ENCODE peak calls at places on chromosomes 7 and 10, in six cellular contexts. U is GM12891, E is K562, Y is H1, H is HepG2, O is GM12878. B is an unnamed sample.

GRCh38 chr10:132253092-132253687 is 54.6 kb downstream of the STK32C start:
- DNase-seq in U (no peak), E (no peak), Y (no peak), H (no peak), O (no peak), B (no peak)

GRCh38 chr10:80477813-80478212 is 23.7 kb downstream of the TSPAN14 start:
- DNase-seq in U (no peak), E (peak), Y (no peak), H (no peak), O (no peak), B (no peak)

GRCh38 chr10:70615784-70616511 is 13.4 kb upstream of the PRF1 start:
- DNase-seq in U (no peak), E (no peak), Y (no peak), H (no peak), O (no peak), B (no peak)

GRCh38 chr7:20269726-20270125 is 52.5 kb upstream of the MACC1 start:
- DNase-seq in U (no peak), E (no peak), Y (no peak), H (no peak), O (no peak), B (no peak)

GRCh38 chr10:116312091-116312490 is 12.2 kb upstream of the CCDC172 start:
- DNase-seq in U (no peak), E (no peak), Y (no peak), H (no peak), O (no peak), B (no peak)

GRCh38 chr7:725223-726005 is 1.1 kb upstream of the DNAAF5 start:
- DNase-seq in U (no peak), E (peak), Y (no peak), H (no peak), O (no peak), B (no peak)

GRCh38 chr7:141045842-141046630 is 27.8 kb upstream of the TMEM178B start:
- DNase-seq in U (no peak), E (no peak), Y (no peak), H (no peak), O (no peak), B (no peak)

GRCh38 chr7:79876769-79877362 is 257.8 kb upstream of the GNAI1 start:
- DNase-seq in U (no peak), E (no peak), Y (no peak), H (no peak), O (no peak), B (no peak)

GRCh38 chr10:113492181-113492580 is 60.7 kb upstream of the HABP2 start:
- DNase-seq in U (no peak), E (no peak), Y (no peak), H (no peak), O (no peak), B (no peak)

GRCh38 chr7:158912406-158912805 is 56.0 kb downstream of the DYNC2I1 start:
- DNase-seq in U (no peak), E (no peak), Y (no peak), H (no peak), O (no peak), B (no peak)

GRCh38 chr7:114334992-114335391 is 79.6 kb upstream of the FOXP2 start:
- DNase-seq in U (no peak), E (no peak), Y (no peak), H (no peak), O (no peak), B (no peak)

DNA sequence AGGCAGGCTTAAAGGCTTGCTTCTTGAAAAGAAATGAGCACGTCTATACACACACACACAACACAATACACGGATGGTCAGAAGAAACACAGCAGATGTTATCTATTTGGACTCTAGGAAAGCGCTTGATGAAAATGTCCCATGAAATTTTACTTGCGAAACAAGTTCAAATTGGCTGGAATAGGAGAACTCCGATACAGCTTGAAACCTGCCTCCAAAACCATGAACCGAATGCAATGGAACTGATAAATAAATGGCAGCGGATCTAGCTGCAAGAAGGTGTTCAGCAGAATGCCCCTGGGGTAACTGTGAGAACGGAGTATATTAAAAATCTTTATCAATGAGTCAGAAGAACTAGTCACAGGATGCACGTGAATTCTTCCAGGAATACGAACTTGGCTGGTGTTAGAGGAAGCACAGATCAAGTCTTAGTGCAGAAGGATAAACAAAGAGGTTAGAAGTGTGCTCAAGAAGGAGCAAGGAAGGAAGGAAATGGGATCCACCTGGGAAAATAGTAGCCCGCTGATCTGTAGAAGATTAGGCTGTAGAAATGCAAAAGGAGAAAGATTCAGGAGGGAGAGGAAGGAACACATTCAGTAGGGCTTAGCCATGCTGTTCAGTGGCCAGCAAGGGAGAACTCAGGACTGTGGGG is 142.0 kb upstream of the PRKCQ start:
- DNase-seq in U (no peak), E (no peak), Y (no peak), H (no peak), O (no peak), B (no peak)
- TF ChIP-seq POLR2A in U (no peak), E (no peak), Y (no peak), H (no peak), O (no peak), B (no peak)

GRCh38 chr7:88310950-88311674 is 4.4 kb upstream of the STEAP4 start:
- DNase-seq in U (no peak), E (peak), Y (no peak), H (no peak), O (no peak), B (no peak)

GRCh38 chr7:88314092-88314491 is 7.4 kb upstream of the STEAP4 start:
- DNase-seq in U (no peak), E (no peak), Y (no peak), H (no peak), O (no peak), B (no peak)

GRCh38 chr7:88311675-88312036 is 5.0 kb upstream of the STEAP4 start:
- DNase-seq in U (no peak), E (no peak), Y (no peak), H (no peak), O (no peak), B (no peak)

GRCh38 chr7:88309845-88310244 is 3.2 kb upstream of the STEAP4 start:
- DNase-seq in U (no peak), E (no peak), Y (no peak), H (no peak), O (no peak), B (no peak)

GRCh38 chr7:88312061-88312663 is 5.5 kb upstream of the STEAP4 start:
- DNase-seq in U (no peak), E (no peak), Y (no peak), H (no peak), O (no peak), B (no peak)
- TF ChIP-seq TAF1 in U (no peak), E (no peak), Y (no peak), H (no peak), O (no peak), B (no peak)

DNA sequence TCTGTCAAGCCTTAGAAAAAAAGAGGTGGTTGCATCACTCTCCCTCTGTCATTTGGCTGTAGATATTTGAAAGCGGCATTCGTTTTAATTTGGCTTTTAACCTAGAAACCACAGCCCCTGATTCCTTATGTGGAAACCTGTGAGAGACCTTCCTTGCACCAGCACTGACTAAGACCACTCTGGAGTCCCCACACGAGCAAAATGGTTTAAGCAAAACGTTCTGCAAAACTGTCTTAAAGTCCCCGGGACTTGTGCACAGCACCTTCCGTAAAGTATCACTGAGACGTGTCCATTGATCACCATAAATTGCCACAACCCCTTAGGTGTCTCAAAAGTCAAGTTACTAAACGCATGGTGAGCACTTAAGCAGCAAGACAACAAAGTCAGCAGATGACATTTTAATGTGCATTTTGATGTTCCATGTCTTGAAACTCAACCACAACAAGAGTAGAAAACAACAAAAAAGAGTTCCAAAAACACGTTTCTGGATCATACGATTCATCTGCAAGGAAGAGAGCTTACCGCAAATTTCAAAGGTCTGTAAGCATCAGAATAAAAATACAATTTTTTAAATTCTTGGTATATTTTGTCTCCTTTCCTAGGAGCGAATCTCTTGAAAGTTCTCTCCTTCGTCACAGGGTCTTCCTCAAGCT is 37.9 kb downstream of the CNPY1 start:
- DNase-seq in U (no peak), E (no peak), Y (no peak), H (no peak), O (no peak), B (no peak)
- TF ChIP-seq POLR2AphosphoS5 in U (no peak), E (no peak), Y (no peak), H (no peak), O (no peak), B (no peak)

GRCh38 chr10:13686331-13686752 is 99.6 kb downstream of the PRPF18 start:
- DNase-seq in U (no peak), E (no peak), Y (no peak), H (no peak), O (no peak), B (no peak)
- TF ChIP-seq POLR2A in U (no peak), E (no peak), Y (no peak), H (no peak), O (no peak), B (no peak)

DNA sequence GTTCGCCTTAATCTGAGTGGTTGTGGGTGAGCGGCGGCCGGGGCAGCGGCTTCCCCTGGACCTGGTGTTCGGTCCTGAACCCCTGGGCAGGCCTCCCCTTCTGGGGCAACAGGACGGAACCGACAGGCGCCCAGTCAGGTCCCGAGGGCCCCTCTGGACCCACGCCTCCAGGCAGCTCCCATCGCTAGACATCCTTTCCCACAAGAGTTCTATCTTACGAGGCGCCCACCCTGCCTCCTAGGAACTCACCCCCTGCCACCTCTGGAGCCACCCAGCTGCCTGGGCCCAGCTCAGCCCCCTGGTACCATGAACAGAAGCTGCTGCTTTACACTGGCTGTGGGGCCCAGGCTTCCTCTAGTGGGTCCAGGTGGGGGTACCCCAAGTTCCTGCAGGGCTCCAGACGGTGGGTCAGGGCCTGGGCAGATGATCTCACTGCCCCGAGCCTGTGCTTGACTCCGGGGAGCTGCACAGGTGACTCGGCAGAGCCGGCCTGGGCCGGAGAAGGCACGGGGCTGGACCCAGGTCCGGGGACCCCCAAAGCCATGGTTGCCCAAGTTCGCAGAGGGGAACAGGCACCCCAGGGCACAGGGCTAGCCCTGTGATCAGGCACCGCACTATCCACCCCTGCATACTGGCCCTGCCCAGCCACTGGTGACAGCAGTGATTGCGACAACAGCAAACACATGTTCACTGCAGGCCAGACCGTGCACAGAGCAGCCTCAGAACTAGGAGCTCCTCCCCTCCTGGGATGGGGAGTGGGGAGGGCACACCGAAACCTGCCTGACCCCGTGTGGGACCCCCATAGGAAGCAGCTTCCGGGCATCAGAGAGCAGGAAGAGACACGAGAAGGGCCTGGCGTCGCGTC is 180.3 kb downstream of the ELFN1 start:
- DNase-seq in U (no peak), E (no peak), Y (no peak), H (no peak), O (no peak), B (no peak)
- TF ChIP-seq TAF1 in U (no peak), E (no peak), Y (no peak), H (no peak), O (no peak), B (no peak)